ENCODE peak calls at places on chromosomes 1 and 21, in nine cellular contexts. N is cardiac muscle cell, R is neural crest cell, C is cardiac fibroblast, L is NB4, U is type B pancreatic cell, M is GM12864, Q is left ventricle myocardium inferior, H is GM10248. P is an unnamed sample.

GRCh38 chr1:102190429-102190828 is 193.7 kb upstream of the OLFM3 start:
- DNase-seq in N (no peak), R (no peak), C (no peak), L (no peak), U (no peak), M (no peak), Q (no peak), H (no peak), P (no peak)

GRCh38 chr21:31294691-31295090 is 49.4 kb downstream of the TIAM1 start:
- DNase-seq in N (no peak), R (no peak), C (no peak), L (no peak), U (no peak), M (no peak), Q (no peak), H (no peak), P (no peak)

GRCh38 chr1:94713472-94714141 is 106.5 kb upstream of the SLC44A3 start:
- DNase-seq in N (peak; percentile 36), R (no peak), C (peak; percentile 99), L (peak; percentile 98), U (no peak), M (peak; percentile 22), Q (peak; percentile 73), H (peak; percentile 47), P (peak; percentile 72)

GRCh38 chr1:202164271-202165037 is 4.1 kb upstream of the PTPN7 start:
- DNase-seq in N (no peak), R (no peak), C (no peak), L (peak; percentile 85), U (no peak), M (no peak), Q (no peak), H (peak; percentile 86), P (no peak)

GRCh38 chr1:53621144-53621543 is 117.8 kb downstream of the GLIS1 start:
- DNase-seq in N (no peak), R (no peak), C (no peak), L (no peak), U (peak; percentile 32), M (no peak), Q (no peak), H (no peak), P (no peak)

GRCh38 chr1:232566093-232566492 is 63.8 kb downstream of the SIPA1L2 start:
- DNase-seq in N (no peak), R (no peak), C (no peak), L (no peak), U (no peak), M (no peak), Q (no peak), H (no peak), P (no peak)

GRCh38 chr1:183989078-183989577 is 48.4 kb downstream of the COLGALT2 start:
- DNase-seq in N (no peak), R (no peak), C (peak; percentile 85), L (peak; percentile 15), U (no peak), M (peak; percentile 66), Q (peak; percentile 50), H (peak; percentile 68), P (no peak)

GRCh38 chr1:238710697-238711096 is 675.7 kb upstream of the CHRM3 start:
- DNase-seq in N (no peak), R (no peak), C (peak; percentile 46), L (peak; percentile 15), U (no peak), M (no peak), Q (no peak), H (no peak), P (no peak)

GRCh38 chr1:32768110-32768857 is 48.9 kb downstream of the YARS1 start:
- DNase-seq in N (no peak), R (no peak), C (no peak), L (no peak), U (no peak), M (no peak), Q (no peak), H (no peak), P (no peak)

GRCh38 chr1:244800821-244801220 is 34.6 kb upstream of the COX20 start:
- DNase-seq in N (no peak), R (no peak), C (no peak), L (no peak), U (no peak), M (no peak), Q (no peak), H (no peak), P (no peak)

GRCh38 chr1:37741130-37741529 is 23.8 kb downstream of the EPHA10 start:
- DNase-seq in N (no peak), R (no peak), C (peak; percentile 81), L (no peak), U (no peak), M (no peak), Q (no peak), H (no peak), P (peak; percentile 40)

GRCh38 chr1:235180916-235181315 is 19.9 kb upstream of the RBM34 start:
- DNase-seq in N (no peak), R (no peak), C (no peak), L (no peak), U (no peak), M (no peak), Q (no peak), H (no peak), P (no peak)

GRCh38 chr1:17924578-17924977 is 169.4 kb downstream of the ACTL8 start:
- DNase-seq in N (no peak), R (no peak), C (no peak), L (no peak), U (no peak), M (no peak), Q (no peak), H (no peak), P (no peak)

GRCh38 chr1:156811171-156811570 is 5.5 kb downstream of the SH2D2A start:
- DNase-seq in N (no peak), R (no peak), C (no peak), L (no peak), U (no peak), M (no peak), Q (no peak), H (no peak), P (no peak)
- TF ChIP-seq CTCF in N (no peak), R (no peak), C (no peak), L (no peak), U (no peak), M (no peak), Q (no peak), H (no peak), P (no peak)

GRCh38 chr1:159838715-159839114 is 12.0 kb downstream of the SLAMF8 start:
- DNase-seq in N (no peak), R (no peak), C (no peak), L (no peak), U (no peak), M (peak; percentile 38), Q (no peak), H (no peak), P (no peak)

GRCh38 chr1:159832309-159832708 is 5.6 kb downstream of the SLAMF8 start:
- DNase-seq in N (no peak), R (no peak), C (no peak), L (no peak), U (no peak), M (no peak), Q (no peak), H (no peak), P (no peak)

GRCh38 chr1:159835366-159835765 is 8.7 kb downstream of the SLAMF8 start:
- DNase-seq in N (no peak), R (no peak), C (no peak), L (no peak), U (no peak), M (no peak), Q (no peak), H (no peak), P (no peak)

GRCh38 chr1:159839135-159839849 is 12.6 kb downstream of the SLAMF8 start:
- DNase-seq in N (no peak), R (no peak), C (no peak), L (no peak), U (no peak), M (peak; percentile 47), Q (no peak), H (peak; percentile 65), P (no peak)

GRCh38 chr1:159835862-159836518 is 9.3 kb downstream of the SLAMF8 start:
- DNase-seq in N (no peak), R (no peak), C (peak; percentile 22), L (peak; percentile 13), U (no peak), M (no peak), Q (no peak), H (no peak), P (no peak)
- TF ChIP-seq CTCF in N (peak; percentile 19), R (no peak), C (peak; percentile 21), L (no peak), U (peak; percentile 21), M (no peak), Q (peak; percentile 38), H (no peak), P (no peak)

DNA sequence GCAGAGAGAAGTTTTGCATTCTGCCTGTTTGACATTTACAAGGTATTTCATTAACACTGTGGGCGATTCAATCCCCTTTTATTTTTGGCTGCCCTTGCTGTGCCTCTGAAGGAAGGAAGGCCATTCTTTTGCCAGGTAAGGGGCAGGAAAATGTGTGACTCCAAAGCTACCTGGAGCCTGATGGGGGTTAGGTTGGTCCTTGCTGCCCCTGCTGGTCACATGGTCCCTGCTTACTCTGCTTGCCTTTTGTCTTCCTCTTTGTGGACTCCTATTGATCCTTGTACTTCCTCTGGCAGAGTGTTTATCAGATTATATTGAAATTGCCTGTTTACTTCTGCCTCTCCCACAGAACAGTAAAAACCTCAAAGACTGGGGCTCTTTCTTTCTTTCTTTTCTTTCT is 65.7 kb downstream of the ST6GALNAC3 start:
- DNase-seq in N (no peak), R (no peak), C (no peak), L (no peak), U (no peak), M (no peak), Q (no peak), H (no peak), P (no peak)
- TF ChIP-seq CTCF in N (no peak), R (no peak), C (no peak), L (no peak), U (peak; percentile 31), M (peak; percentile 7), Q (no peak), H (no peak), P (no peak)

GRCh38 chr1:153292740-153293479 is 19.8 kb downstream of the PGLYRP3 start:
- DNase-seq in N (no peak), R (no peak), C (no peak), L (no peak), U (no peak), M (no peak), Q (no peak), H (no peak), P (no peak)

GRCh38 chr1:153291514-153291913 is 21.2 kb downstream of the PGLYRP3 start:
- DNase-seq in N (no peak), R (no peak), C (no peak), L (no peak), U (no peak), M (no peak), Q (no peak), H (peak; percentile 53), P (no peak)

GRCh38 chr1:153293847-153294246 is 18.9 kb downstream of the PGLYRP3 start:
- DNase-seq in N (no peak), R (no peak), C (no peak), L (no peak), U (no peak), M (no peak), Q (no peak), H (no peak), P (no peak)

GRCh38 chr1:153292185-153292584 is 20.6 kb downstream of the PGLYRP3 start:
- DNase-seq in N (no peak), R (no peak), C (no peak), L (no peak), U (no peak), M (no peak), Q (no peak), H (no peak), P (no peak)

DNA sequence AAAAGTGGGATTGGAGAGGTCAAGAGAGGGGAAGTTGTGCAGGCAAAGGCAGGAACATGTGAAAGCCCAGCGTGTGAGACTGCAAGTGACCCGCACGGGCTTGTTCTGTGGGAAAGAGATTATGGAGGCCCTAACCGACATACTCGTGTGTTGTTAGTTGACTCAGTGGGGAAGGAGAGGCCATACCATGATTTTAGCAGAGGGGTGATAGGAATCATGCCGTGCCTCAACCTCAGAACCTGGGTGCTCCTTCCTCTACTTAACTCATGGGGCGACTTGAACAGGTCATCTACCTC is 19.3 kb downstream of the PGLYRP3 start:
- DNase-seq in N (no peak), R (no peak), C (no peak), L (no peak), U (no peak), M (no peak), Q (no peak), H (no peak), P (no peak)
- TF ChIP-seq CTCF in N (no peak), R (no peak), C (no peak), L (no peak), U (no peak), M (no peak), Q (no peak), H (no peak), P (no peak)